ENCODE peak calls at places on chromosomes 11 and 22, in seven cellular contexts. U, I, S, M, W, K and B are unnamed samples.

GRCh38 chr11:123682976-123683375 is 28.6 kb upstream of the SCN3B start:
- DNase-seq in U (no peak), I (no peak), S (no peak), M (no peak), W (no peak), K (no peak), B (no peak)

GRCh38 chr22:47552541-47553205 is 790.2 kb downstream of the TBC1D22A start:
- DNase-seq in U (no peak), I (no peak), S (no peak), M (no peak), W (no peak), K (no peak), B (no peak)

GRCh38 chr11:89660234-89660633 is 49.9 kb upstream of the TRIM77 start:
- DNase-seq in U (no peak), I (no peak), S (no peak), M (no peak), W (no peak), K (no peak), B (no peak)

GRCh38 chr11:64305691-64306562 is 603 bp downstream of the ESRRA start:
- DNase-seq in U (peak; percentile 77), I (peak; percentile 75), S (no peak), M (no peak), W (peak; percentile 82), K (peak; percentile 93), B (no peak)

GRCh38 chr11:93100211-93100610 is 97.6 kb downstream of the SLC36A4 start:
- DNase-seq in U (no peak), I (no peak), S (peak; percentile 11), M (no peak), W (no peak), K (no peak), B (no peak)

GRCh38 chr22:21727768-21728167 is 7.8 kb downstream of the YPEL1 start:
- DNase-seq in U (no peak), I (no peak), S (no peak), M (no peak), W (no peak), K (no peak), B (no peak)

GRCh38 chr11:116885951-116886629 is 48.7 kb upstream of the APOA1 start:
- DNase-seq in U (no peak), I (no peak), S (no peak), M (no peak), W (no peak), K (no peak), B (no peak)

GRCh38 chr11:122491486-122491885 is 164.0 kb upstream of the UBASH3B start:
- DNase-seq in U (no peak), I (no peak), S (no peak), M (no peak), W (no peak), K (no peak), B (peak; percentile 56)

GRCh38 chr11:133082453-133082781 is 449.9 kb downstream of the OPCML start:
- DNase-seq in U (no peak), I (no peak), S (no peak), M (no peak), W (no peak), K (no peak), B (no peak)

GRCh38 chr11:18151581-18151980 is 19.2 kb downstream of the MRGPRX3 start:
- DNase-seq in U (no peak), I (no peak), S (no peak), M (no peak), W (no peak), K (no peak), B (no peak)

GRCh38 chr22:42367980-42368378 is 64.2 kb downstream of the NFAM1 start:
- DNase-seq in U (no peak), I (no peak), S (no peak), M (no peak), W (no peak), K (no peak), B (no peak)